ENCODE peak calls at places on chromosomes 11 and 22, in four cellular contexts. Q, K, L and R are unnamed samples.

GRCh38 chr11:79167510-79168188 is 273.2 kb downstream of the TENM4 start:
- DNase-seq in Q (no peak), L (no peak), K (no peak), R (no peak)

GRCh38 chr22:20158366-20159036 is 7.6 kb upstream of the CCDC188 start:
- DNase-seq in L (no peak), K (no peak), Q (no peak), R (no peak)

GRCh38 chr11:12232819-12233601 is 122.6 kb downstream of the MICAL2 start:
- DNase-seq in Q (no peak), L (no peak), K (peak), R (no peak)

GRCh38 chr11:34855754-34856095 is 60.5 kb downstream of the APIP start:
- DNase-seq in L (no peak), Q (no peak), K (no peak), R (no peak)

GRCh38 chr11:2835768-2836150 is 49.8 kb downstream of the CDKN1C start:
- DNase-seq in Q (no peak), K (no peak), L (no peak), R (no peak)

GRCh38 chr11:66683877-66684276 is 6.2 kb upstream of the RBM4B start:
- DNase-seq in Q (no peak), L (no peak), K (no peak), R (no peak)

GRCh38 chr11:118609380-118610219 is 2.2 kb downstream of the PHLDB1 start:
- DNase-seq in L (peak), K (no peak), Q (no peak), R (peak)

GRCh38 chr11:7655253-7656217 is 17.8 kb downstream of the CYB5R2 start:
- DNase-seq in Q (no peak), L (no peak), K (no peak), R (no peak)

GRCh38 chr11:110425751-110426545 is 3.8 kb upstream of the FDX1 start:
- DNase-seq in Q (no peak), K (peak), L (no peak), R (no peak)

GRCh38 chr11:27216268-27217149 is 146.5 kb downstream of the CCDC34 start:
- DNase-seq in L (no peak), K (no peak), Q (peak), R (no peak)

GRCh38 chr11:106821291-106821690 is 197.0 kb downstream of the GUCY1A2 start:
- DNase-seq in L (no peak), Q (no peak), K (no peak), R (no peak)

GRCh38 chr11:117000741-117001096 is 97.5 kb downstream of the SIK3 start:
- DNase-seq in L (no peak), Q (no peak), K (no peak), R (no peak)

GRCh38 chr11:79044211-79044610 is 396.6 kb downstream of the TENM4 start:
- DNase-seq in K (no peak), L (no peak), Q (no peak), R (no peak)

GRCh38 chr11:108647701-108648527 is 17.0 kb upstream of the DDX10 start:
- DNase-seq in L (peak), K (peak), Q (peak), R (peak)

GRCh38 chr22:30537083-30537731 is 9.3 kb downstream of the SEC14L6 start:
- DNase-seq in K (no peak), Q (no peak), L (no peak), R (no peak)

GRCh38 chr11:45621541-45621940 is 43.9 kb downstream of the CHST1 start:
- DNase-seq in K (no peak), Q (no peak), L (no peak), R (no peak)

GRCh38 chr11:72630104-72630852 is 43.9 kb downstream of the PDE2A start:
- DNase-seq in K (no peak), Q (no peak), L (no peak), R (no peak)

GRCh38 chr22:19703869-19704268 is 10.4 kb upstream of the SEPTIN5 start:
- DNase-seq in Q (no peak), L (no peak), K (no peak), R (no peak)

GRCh38 chr11:76219243-76219642 is 12.9 kb upstream of the WNT11 start:
- DNase-seq in L (no peak), Q (no peak), K (no peak), R (no peak)

GRCh38 chr22:40407021-40407761 is 36.8 kb downstream of the SGSM3 start:
- DNase-seq in K (no peak), L (no peak), Q (no peak), R (no peak)

GRCh38 chr11:92528051-92528450 is 303.4 kb downstream of the FAT3 start:
- DNase-seq in Q (no peak), L (no peak), K (peak), R (no peak)